ENCODE peak calls at places on chromosomes 11 and 22, in four cellular contexts. M, S, O and Z are unnamed samples.

GRCh38 chr22:42065408-42066132 is 5.0 kb downstream of the NAGA start:
- DNase-seq in M (no peak), S (no peak), O (no peak), Z (no peak)

GRCh38 chr11:35174666-35175065 is 35.7 kb downstream of the CD44 start:
- DNase-seq in M (no peak), S (peak), O (peak), Z (no peak)

GRCh38 chr11:57499413-57499982 is 16.0 kb downstream of the SLC43A1 start:
- DNase-seq in M (peak), S (peak), O (peak), Z (peak)

GRCh38 chr11:75429641-75429901 is 3.4 kb downstream of the KLHL35 start:
- DNase-seq in M (no peak), S (no peak), O (no peak), Z (no peak)

GRCh38 chr22:29693671-29694070 is 26.1 kb upstream of the CABP7 start:
- DNase-seq in M (no peak), S (no peak), O (no peak), Z (no peak)

GRCh38 chr22:49997221-49997599 is 15.4 kb downstream of the IL17REL start:
- DNase-seq in M (peak), S (no peak), O (no peak), Z (no peak)

GRCh38 chr22:32842486-32842885 is 41.0 kb downstream of the TIMP3 start:
- DNase-seq in M (no peak), S (no peak), O (no peak), Z (no peak)

GRCh38 chr11:82960000-82960778 is 58.7 kb downstream of the DDIAS start:
- DNase-seq in M (no peak), S (no peak), O (no peak), Z (no peak)

GRCh38 chr22:26902401-26903029 is 245.1 kb downstream of the MIAT start:
- DNase-seq in M (no peak), S (no peak), O (no peak), Z (no peak)
- H3K4me3 ChIP-seq in M (no peak), S (no peak), O (no peak), Z (no peak)

GRCh38 chr11:8831861-8832260 is 79.1 kb upstream of the AKIP1 start:
- DNase-seq in M (no peak), S (no peak), O (no peak), Z (no peak)

GRCh38 chr11:8834379-8834778 is 76.6 kb upstream of the AKIP1 start:
- DNase-seq in M (no peak), S (no peak), O (no peak), Z (no peak)

GRCh38 chr11:8832571-8833260 is 78.3 kb upstream of the AKIP1 start:
- DNase-seq in M (no peak), S (peak), O (peak), Z (peak)

GRCh38 chr11:8830641-8831040 is 80.3 kb upstream of the AKIP1 start:
- DNase-seq in M (no peak), S (no peak), O (no peak), Z (no peak)

GRCh38 chr11:8833568-8834275 is 77.3 kb upstream of the AKIP1 start:
- DNase-seq in M (no peak), S (peak), O (peak), Z (no peak)
- TF ChIP-seq CTCF in M (no peak), S (no peak), O (no peak), Z (no peak)

GRCh38 chr22:16807109-16807508 is 18.1 kb downstream of the XKR3 start:
- DNase-seq in M (no peak), S (no peak), O (no peak), Z (no peak)
- H3K4me3 ChIP-seq in M (no peak), S (no peak), O (no peak), Z (no peak)

DNA sequence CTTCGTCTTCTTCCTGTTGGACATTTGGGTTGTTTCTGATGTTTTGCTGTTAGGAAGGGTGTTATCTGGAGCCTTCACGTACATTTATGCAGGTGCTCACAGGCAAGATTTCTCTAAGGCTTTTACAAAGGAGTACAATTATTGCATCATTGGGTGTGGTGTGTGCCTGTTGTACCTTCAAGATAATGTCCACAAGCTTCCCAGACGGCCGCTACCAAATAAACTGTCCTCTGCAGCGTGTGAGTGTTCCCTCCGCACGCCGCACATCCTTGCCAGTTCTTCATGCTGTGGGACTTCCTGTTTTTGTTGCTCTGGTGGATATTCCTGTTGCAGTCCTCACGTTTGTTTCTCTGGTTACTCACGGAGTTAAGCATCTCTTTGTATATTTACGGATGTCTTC is 133.3 kb downstream of the TBC1D22A start:
- DNase-seq in M (no peak), S (no peak), O (peak), Z (no peak)
- TF ChIP-seq CTCF in M (no peak), S (no peak), O (no peak), Z (no peak)

GRCh38 chr11:73647459-73648100 is 1.2 kb downstream of the PLEKHB1 start:
- DNase-seq in M (peak), S (peak), O (peak), Z (peak)
- H3K4me3 ChIP-seq in M (no peak), S (peak), O (peak), Z (no peak)